ENCODE peak calls at places on chromosomes 7 and 10, in five cellular contexts. I, L, K, V and Q are unnamed samples.

GRCh38 chr7:28858206-28858605 is 99.9 kb downstream of the TRIL start:
- DNase-seq in I (no peak), K (no peak), L (no peak), V (no peak), Q (no peak)

GRCh38 chr7:70238171-70238575 is 639.9 kb downstream of the AUTS2 start:
- DNase-seq in I (peak), V (no peak), L (no peak), K (no peak), Q (peak)

GRCh38 chr10:104254493-104255243 is at the start of gene GSTO1:
- DNase-seq in I (peak), L (no peak), V (no peak), K (peak), Q (peak)

GRCh38 chr10:128451879-128452278 is 325.7 kb upstream of the MKI67 start:
- DNase-seq in I (no peak), L (no peak), V (no peak), K (no peak), Q (no peak)

GRCh38 chr7:81186691-81187090 is 267.8 kb upstream of the SEMA3C start:
- DNase-seq in V (no peak), K (no peak), I (no peak), L (no peak), Q (no peak)

GRCh38 chr10:78572565-78572964 is 496.2 kb upstream of the ZMIZ1 start:
- DNase-seq in K (no peak), V (no peak), L (no peak), I (no peak), Q (no peak)

GRCh38 chr10:117543245-117543998 is 876 bp downstream of the EMX2 start:
- DNase-seq in I (no peak), K (no peak), L (no peak), V (no peak), Q (peak)

GRCh38 chr7:134701272-134701671 is 54.6 kb downstream of the BPGM start:
- DNase-seq in V (no peak), K (peak), I (no peak), L (no peak), Q (peak)

GRCh38 chr7:121741896-121742295 is 131.1 kb upstream of the PTPRZ1 start:
- DNase-seq in K (no peak), V (no peak), L (no peak), I (no peak), Q (no peak)

GRCh38 chr10:70478191-70479160 is at the start of gene PALD1:
- DNase-seq in L (no peak), I (no peak), K (no peak), V (no peak), Q (peak)

GRCh38 chr7:124460053-124460445 is 305.5 kb downstream of the GPR37 start:
- DNase-seq in K (no peak), I (no peak), V (no peak), L (no peak), Q (no peak)

GRCh38 chr7:92612501-92612900 is 22.3 kb upstream of the FAM133B start:
- DNase-seq in L (no peak), V (no peak), K (no peak), I (no peak), Q (no peak)

GRCh38 chr10:16777473-16778370 is 39.5 kb downstream of the RSU1 start:
- DNase-seq in V (peak), I (no peak), L (no peak), K (peak), Q (peak)

GRCh38 chr10:2150315-2150714 is 413.0 kb upstream of the ADARB2 start:
- DNase-seq in I (no peak), V (no peak), L (no peak), K (no peak), Q (no peak)

GRCh38 chr7:121167971-121168370 is 160.8 kb upstream of the WNT16 start:
- DNase-seq in I (no peak), V (no peak), L (no peak), K (no peak), Q (no peak)

GRCh38 chr10:77556990-77557601 is 80.5 kb downstream of the KCNMA1 start:
- DNase-seq in V (no peak), L (no peak), K (no peak), I (no peak), Q (no peak)

GRCh38 chr10:119360181-119360921 is 153.0 kb downstream of the GRK5 start:
- DNase-seq in K (no peak), L (no peak), V (no peak), I (no peak), Q (peak)
- TF ChIP-seq SUZ12 in K (no peak), L (no peak), V (no peak), I (no peak), Q (no peak)

GRCh38 chr10:12068467-12069269 is at the start of gene DHTKD1:
- DNase-seq in L (peak), I (peak), K (peak), V (peak), Q (peak)

GRCh38 chr10:12077580-12078180 is 8.9 kb downstream of the DHTKD1 start:
- DNase-seq in V (no peak), I (peak), K (no peak), L (no peak), Q (no peak)

DNA sequence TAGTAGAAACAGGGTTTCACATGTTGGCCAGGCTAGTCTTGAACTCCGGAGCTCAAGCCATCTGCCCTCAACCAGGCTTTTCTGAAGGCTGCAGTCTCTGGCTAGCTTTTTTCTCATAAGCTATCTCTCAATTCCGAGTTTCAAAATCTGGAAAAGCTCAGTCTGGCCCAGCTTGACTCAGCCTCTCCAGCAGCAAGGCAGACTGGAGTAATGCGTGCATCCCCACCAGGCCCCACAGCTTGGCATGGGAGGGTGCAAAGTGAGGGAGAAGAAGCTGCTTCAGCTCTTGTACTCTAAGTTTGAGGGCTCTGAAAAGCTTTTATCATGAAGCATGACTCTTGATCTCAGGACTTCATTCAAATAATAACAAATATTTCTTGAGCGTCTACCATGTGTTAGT is 4.8 kb downstream of the DHTKD1 start:
- DNase-seq in V (no peak), I (no peak), K (no peak), L (no peak), Q (no peak)
- TF ChIP-seq SUZ12 in V (no peak), I (no peak), K (no peak), L (no peak), Q (no peak)

GRCh38 chr10:22460101-22460500 is 114.8 kb downstream of the SPAG6 start:
- DNase-seq in K (no peak), L (no peak), I (no peak), V (no peak), Q (no peak)

GRCh38 chr10:22463255-22463654 is 118.0 kb downstream of the SPAG6 start:
- DNase-seq in V (no peak), I (no peak), L (no peak), K (no peak), Q (no peak)

GRCh38 chr10:22459496-22459895 is 114.2 kb downstream of the SPAG6 start:
- DNase-seq in K (no peak), I (no peak), L (no peak), V (no peak), Q (no peak)

GRCh38 chr10:22460531-22461403 is 115.5 kb downstream of the SPAG6 start:
- DNase-seq in L (no peak), V (no peak), I (no peak), K (no peak), Q (no peak)

DNA sequence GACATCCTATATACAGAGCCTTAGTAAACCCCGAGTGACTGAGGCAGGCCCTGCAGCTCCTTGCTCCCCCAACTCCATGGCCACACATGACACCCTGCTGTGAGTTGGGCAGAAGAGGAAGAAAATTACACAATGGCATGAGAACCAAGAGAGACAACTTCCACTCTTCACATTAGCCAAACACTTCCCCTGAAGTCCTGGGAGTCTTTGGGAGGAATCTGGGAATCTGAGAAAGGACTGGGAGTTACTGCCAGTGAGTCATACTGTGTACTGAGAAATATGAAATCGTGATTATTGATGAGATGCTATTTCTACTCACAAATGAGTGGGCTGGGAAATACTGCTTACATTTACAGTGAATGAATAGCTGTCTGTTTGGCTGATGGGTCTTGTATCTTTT is 116.6 kb downstream of the SPAG6 start:
- DNase-seq in L (no peak), V (no peak), K (no peak), I (no peak), Q (no peak)
- TF ChIP-seq SUZ12 in L (no peak), V (no peak), K (no peak), I (no peak), Q (no peak)

GRCh38 chr10:61798711-61799110 is 102.8 kb upstream of the ARID5B start:
- DNase-seq in V (no peak), I (no peak), K (no peak), L (no peak), Q (no peak)

GRCh38 chr10:61805091-61805490 is 96.4 kb upstream of the ARID5B start:
- DNase-seq in L (no peak), I (no peak), K (no peak), V (no peak), Q (no peak)

GRCh38 chr10:61804414-61804813 is 97.1 kb upstream of the ARID5B start:
- DNase-seq in L (no peak), K (no peak), I (no peak), V (no peak), Q (no peak)

DNA sequence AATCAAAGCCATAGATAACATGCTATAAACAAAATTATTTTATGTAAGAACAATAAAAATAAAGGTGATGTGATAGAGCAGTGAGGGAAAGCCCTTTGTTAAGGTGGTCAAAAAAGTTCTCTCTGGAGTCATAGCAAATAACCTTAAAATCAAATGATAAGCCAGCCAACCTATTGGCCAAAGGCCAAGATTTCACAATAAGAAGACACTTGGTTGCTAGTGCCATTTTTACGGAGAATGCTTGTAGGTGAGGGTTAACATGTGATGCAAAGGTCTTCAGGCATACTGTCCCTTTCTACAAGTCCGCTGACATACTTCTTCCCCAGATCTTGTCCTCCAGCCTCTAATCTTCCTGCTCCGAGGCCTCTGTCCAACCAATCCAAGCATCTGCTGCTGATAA is 98.2 kb upstream of the ARID5B start:
- DNase-seq in V (no peak), I (no peak), K (no peak), L (no peak), Q (no peak)
- TF ChIP-seq SUZ12 in V (no peak), I (no peak), K (no peak), L (no peak), Q (no peak)

DNA sequence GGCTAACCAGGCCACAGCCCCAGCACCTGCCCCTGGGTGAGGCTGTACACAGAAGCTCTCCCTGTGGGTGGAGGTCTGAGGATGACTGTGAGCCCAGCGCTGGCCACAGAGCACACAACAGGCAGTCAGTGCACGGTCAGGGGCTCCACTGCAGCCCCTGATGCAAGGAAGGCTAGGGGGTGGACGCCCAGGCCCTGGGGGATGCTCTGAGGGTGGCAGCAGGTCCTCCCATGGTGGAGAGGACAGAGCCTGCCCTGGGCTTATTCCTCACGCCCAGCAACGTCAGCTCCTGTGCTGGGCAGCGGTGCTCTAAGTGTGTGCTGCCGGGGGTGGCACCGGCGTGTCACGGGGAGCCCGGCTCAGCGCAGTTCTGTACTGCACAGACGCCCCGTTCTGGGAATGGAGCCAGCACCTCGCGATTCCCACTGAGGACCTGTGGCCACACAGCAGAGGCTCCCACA is 223.2 kb downstream of the MAD1L1 start:
- DNase-seq in L (no peak), K (no peak), V (no peak), I (no peak), Q (no peak)
- TF ChIP-seq SUZ12 in L (no peak), K (no peak), V (no peak), I (no peak), Q (no peak)

GRCh38 chr10:22990443-22990842 is 62.6 kb downstream of the ARMC3 start:
- DNase-seq in K (no peak), V (no peak), L (no peak), I (no peak), Q (no peak)

GRCh38 chr10:22984066-22984465 is 56.2 kb downstream of the ARMC3 start:
- DNase-seq in V (no peak), I (no peak), L (no peak), K (no peak), Q (no peak)

GRCh38 chr10:22988581-22989360 is 60.9 kb downstream of the ARMC3 start:
- DNase-seq in K (peak), L (no peak), V (peak), I (peak), Q (peak)

GRCh38 chr10:22992075-22992474 is 64.2 kb downstream of the ARMC3 start:
- DNase-seq in L (no peak), V (no peak), I (no peak), K (no peak), Q (no peak)

DNA sequence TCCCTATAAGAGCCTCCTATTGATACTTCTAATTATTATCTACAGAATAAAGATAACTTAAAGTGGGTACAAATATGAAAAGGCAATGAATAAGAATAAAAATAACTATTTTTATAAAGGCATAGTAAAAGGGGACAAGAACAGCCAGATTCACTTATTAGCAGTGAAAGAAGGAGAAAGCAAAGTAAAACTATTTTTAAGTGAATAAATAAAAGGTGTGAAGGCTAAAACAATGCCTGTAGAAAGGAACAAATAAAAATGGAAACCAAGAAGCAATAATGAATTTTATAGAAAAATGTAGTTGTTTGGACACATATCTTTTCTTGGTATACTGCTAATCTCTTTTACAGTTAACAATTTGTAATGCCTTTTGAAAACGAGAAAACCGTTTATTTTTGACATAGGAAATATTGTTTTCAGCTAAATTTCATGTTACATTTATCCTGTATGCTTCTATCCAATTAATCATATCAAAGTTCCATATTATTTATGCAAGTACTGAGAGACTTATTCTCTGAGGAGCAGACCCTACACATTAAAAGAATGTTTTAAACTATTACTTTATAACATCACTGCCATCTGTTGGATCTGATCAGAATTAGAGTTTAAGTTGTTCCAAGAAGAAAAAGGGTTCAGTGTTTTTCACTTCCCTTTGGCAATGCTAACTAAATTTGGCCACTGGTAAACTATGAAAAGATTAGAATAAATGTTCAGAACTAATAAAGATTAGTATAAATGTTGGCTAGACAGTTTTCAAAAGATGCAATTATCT is 59.1 kb downstream of the ARMC3 start:
- DNase-seq in L (no peak), V (no peak), I (peak), K (peak), Q (peak)
- TF ChIP-seq SUZ12 in L (no peak), V (no peak), I (no peak), K (no peak), Q (no peak)

DNA sequence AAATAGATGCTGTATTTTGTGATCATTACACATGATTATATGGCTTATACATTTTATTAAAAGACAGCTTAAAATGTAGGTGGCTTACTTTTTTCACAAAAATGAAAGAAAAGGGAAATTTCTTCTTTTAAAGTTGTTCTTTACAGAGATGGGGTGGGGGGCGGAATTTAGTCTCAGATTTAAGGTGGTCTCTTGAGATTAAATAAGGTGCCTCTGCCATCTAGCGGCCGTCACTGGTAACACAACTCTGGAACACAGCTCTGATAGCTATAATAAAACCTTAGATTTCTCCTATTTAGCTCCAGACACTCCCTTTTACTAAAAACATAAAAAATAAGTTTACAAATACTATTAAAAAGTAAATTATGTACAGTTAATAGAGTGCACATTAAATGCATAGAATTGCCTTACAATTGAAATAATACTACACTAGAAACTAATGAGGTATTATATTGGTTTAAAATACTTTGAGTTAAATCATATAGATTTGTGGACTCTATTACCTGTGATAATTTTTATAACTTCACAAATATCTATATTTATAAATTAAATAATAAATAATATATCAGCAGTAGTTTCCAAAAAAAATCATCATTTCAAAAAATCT is 210.9 kb downstream of the DGKB start:
- DNase-seq in L (peak), I (no peak), K (peak), V (peak), Q (no peak)
- TF ChIP-seq SUZ12 in L (no peak), I (no peak), K (no peak), V (no peak), Q (no peak)